ENCODE peak calls at places on chromosomes 6 and 20, in five cellular contexts. Q is EL; X is stimulated activated CD4-positive, alpha-beta T cell treated with anti-CD3 and anti-CD28 coated beads, Interleukin-12 subunit alpha, Interleukin-12 subunit beta, amount 100 ng/mL, for 4 hours; G is NCI-H2029 treated with DMSO at 0.1 percent for 48 hours; D is mucosa of gallbladder. F is an unnamed sample.

GRCh38 chr6:53359843-53360834 is 11.4 kb upstream of the ELOVL5 start:
- DNase-seq in X (no peak), D (no peak), Q (peak; percentile 18), G (peak; percentile 17), F (no peak)

GRCh38 chr6:136051140-136051775 is 198.9 kb downstream of the MTFR2 start:
- DNase-seq in Q (peak; percentile 52), X (no peak), G (no peak), D (no peak), F (no peak)

GRCh38 chr20:40326794-40327193 is 362.2 kb downstream of the MAFB start:
- DNase-seq in Q (no peak), D (no peak), X (no peak), G (no peak), F (no peak)

GRCh38 chr6:132964101-132964867 is 149.9 kb downstream of the RPS12 start:
- DNase-seq in X (no peak), G (peak; percentile 25), Q (peak; percentile 9), D (peak; percentile 43), F (peak; percentile 41)

GRCh38 chr20:11204926-11205768 is 531.3 kb upstream of the JAG1 start:
- DNase-seq in Q (peak; percentile 69), X (no peak), D (peak; percentile 69), G (peak; percentile 6), F (peak; percentile 66)

GRCh38 chr20:56957737-56958553 is 308.5 kb downstream of the BMP7 start:
- DNase-seq in X (no peak), Q (no peak), D (no peak), G (no peak), F (no peak)

GRCh38 chr6:1145756-1146218 is 166.1 kb upstream of the FOXQ1 start:
- DNase-seq in X (no peak), G (no peak), D (no peak), Q (no peak), F (no peak)

GRCh38 chr6:129598244-129599187 is 111.5 kb downstream of the ARHGAP18 start:
- DNase-seq in D (peak; percentile 51), G (peak; percentile 5), Q (peak; percentile 74), X (no peak), F (peak; percentile 21)

GRCh38 chr6:28758046-28758817 is 165.6 kb downstream of the TRIM27 start:
- DNase-seq in X (no peak), Q (peak; percentile 69), D (no peak), G (no peak), F (peak; percentile 86)

GRCh38 chr20:62181808-62182207 is 1.0 kb upstream of the MTG2 start:
- DNase-seq in G (no peak), D (no peak), Q (no peak), X (no peak), F (no peak)

GRCh38 chr6:104728444-104728843 is 131.3 kb downstream of the HACE1 start:
- DNase-seq in Q (peak; percentile 40), D (no peak), X (no peak), G (no peak), F (no peak)

GRCh38 chr6:19433101-19433500 is 404.1 kb upstream of the ID4 start:
- DNase-seq in X (no peak), Q (no peak), D (peak; percentile 43), G (peak; percentile 63), F (peak; percentile 52)

GRCh38 chr20:45306431-45306982 is at the start of gene RBPJL:
- DNase-seq in Q (no peak), X (peak; percentile 45), D (no peak), G (no peak), F (peak; percentile 41)

GRCh38 chr20:20627471-20627870 is 85.0 kb downstream of the RALGAPA2 start:
- DNase-seq in D (no peak), X (no peak), Q (no peak), G (no peak), F (no peak)

GRCh38 chr6:7150381-7151064 is 42.8 kb downstream of the RREB1 start:
- DNase-seq in G (peak; percentile 93), D (no peak), Q (no peak), X (no peak), F (no peak)

GRCh38 chr6:70706491-70707123 is 38.9 kb downstream of the SMAP1 start:
- DNase-seq in Q (peak; percentile 48), X (no peak), D (no peak), G (peak; percentile 78), F (peak; percentile 28)

GRCh38 chr6:50135968-50136367 is 86.2 kb upstream of the DEFB112 start:
- DNase-seq in Q (no peak), X (no peak), G (no peak), D (no peak), F (no peak)

GRCh38 chr6:141483561-141484061 is 649.1 kb upstream of the GJE1 start:
- DNase-seq in Q (peak; percentile 95), G (peak; percentile 58), D (peak; percentile 24), X (peak; percentile 6), F (no peak)

GRCh38 chr6:7703148-7703680 is 22.7 kb upstream of the BMP6 start:
- DNase-seq in Q (no peak), D (no peak), G (no peak), X (no peak), F (no peak)

GRCh38 chr6:2714359-2714895 is 36.3 kb downstream of the MYLK4 start:
- DNase-seq in Q (peak; percentile 95), D (no peak), X (no peak), G (no peak), F (no peak)

GRCh38 chr6:13407709-13408695 is 79.4 kb downstream of the GFOD1 start:
- DNase-seq in D (peak; percentile 85), G (no peak), Q (peak; percentile 77), X (no peak), F (peak; percentile 80)

GRCh38 chr20:34632870-34633452 is 43.9 kb downstream of the PIGU start:
- DNase-seq in D (no peak), X (no peak), Q (no peak), G (no peak), F (no peak)

GRCh38 chr6:90336591-90336990 is 39.9 kb upstream of the BACH2 start:
- DNase-seq in X (no peak), Q (no peak), G (no peak), D (no peak), F (no peak)

GRCh38 chr6:74931567-74931966 is 274.3 kb downstream of the COL12A1 start:
- DNase-seq in Q (peak; percentile 82), D (no peak), X (no peak), G (no peak), F (no peak)

GRCh38 chr6:111734068-111734825 is 128.6 kb upstream of the TRAF3IP2 start:
- DNase-seq in Q (no peak), G (no peak), D (no peak), X (no peak), F (no peak)

GRCh38 chr6:158926429-158926828 is 73.6 kb downstream of the RSPH3 start:
- DNase-seq in D (no peak), Q (peak; percentile 81), G (no peak), X (no peak), F (no peak)

GRCh38 chr20:44776977-44777376 is 31.3 kb downstream of the KCNK15 start:
- DNase-seq in Q (peak; percentile 17), D (no peak), G (no peak), X (no peak), F (peak; percentile 48)

GRCh38 chr6:14441371-14441781 is 323.8 kb downstream of the CD83 start:
- DNase-seq in Q (no peak), X (no peak), D (no peak), G (peak; percentile 74), F (no peak)

GRCh38 chr6:73704260-73704659 is 8.3 kb downstream of the CD109 start:
- DNase-seq in D (no peak), X (no peak), G (no peak), Q (peak; percentile 97), F (peak; percentile 32)

F was measured in Calu3.